ENCODE peak calls at places on chromosomes 2 and 18, in seven cellular contexts. L is body of pancreas, W is glutamatergic neuron, G is left ventricle myocardium inferior, A is astrocyte of the cerebellum, S is mucosa of descending colon, D is Panc1. O is an unnamed sample.

GRCh38 chr18:2905802-2906521 is 59.2 kb downstream of the EMILIN2 start:
- DNase-seq in L (peak), W (peak), G (peak), A (no peak), S (peak), D (no peak), O (no peak)

GRCh38 chr18:26566874-26567273 is 18.5 kb upstream of the KCTD1 start:
- DNase-seq in L (no peak), W (no peak), G (no peak), A (no peak), S (no peak), D (no peak), O (no peak)

GRCh38 chr2:64344999-64345576 is 108.9 kb upstream of the LGALSL start:
- DNase-seq in L (no peak), W (no peak), G (no peak), A (no peak), S (no peak), D (no peak), O (no peak)

GRCh38 chr2:55175254-55176093 is 56.6 kb downstream of the CLHC1 start:
- DNase-seq in L (no peak), W (no peak), G (no peak), A (peak), S (no peak), D (peak), O (no peak)

GRCh38 chr18:39802648-39803229 is 2152.3 kb upstream of the PIK3C3 start:
- DNase-seq in L (no peak), W (no peak), G (no peak), A (no peak), S (no peak), D (no peak), O (no peak)

GRCh38 chr2:3172265-3172935 is 205.2 kb downstream of the EIPR1 start:
- DNase-seq in L (peak), W (no peak), G (no peak), A (no peak), S (no peak), D (no peak), O (no peak)

GRCh38 chr2:60633615-60634014 is 80.2 kb upstream of the BCL11A start:
- DNase-seq in L (no peak), W (no peak), G (no peak), A (no peak), S (no peak), D (no peak), O (no peak)

GRCh38 chr18:24022141-24022540 is 7.6 kb downstream of the TTC39C start:
- DNase-seq in L (no peak), W (no peak), G (no peak), A (peak), S (no peak), D (no peak), O (no peak)

GRCh38 chr18:69968073-69968472 is 20.4 kb upstream of the CD226 start:
- DNase-seq in L (no peak), W (no peak), G (no peak), A (no peak), S (no peak), D (no peak), O (no peak)

GRCh38 chr2:171159326-171160118 is 1.2 kb downstream of the TLK1 start:
- DNase-seq in L (peak), W (peak), G (peak), A (peak), S (peak), D (peak), O (peak)

GRCh38 chr2:127070221-127070620 is 36.7 kb downstream of the BIN1 start:
- DNase-seq in L (no peak), W (no peak), G (no peak), A (no peak), S (no peak), D (no peak), O (no peak)

GRCh38 chr18:8957731-8958130 is 144.8 kb upstream of the NDUFV2 start:
- DNase-seq in L (no peak), W (no peak), G (no peak), A (no peak), S (no peak), D (no peak), O (no peak)

GRCh38 chr2:121565389-121566250 is 34.9 kb downstream of the RNU4ATAC start:
- DNase-seq in L (no peak), W (no peak), G (no peak), A (no peak), S (no peak), D (no peak), O (no peak)

GRCh38 chr2:72954376-72955187 is 37.3 kb downstream of the EMX1 start:
- DNase-seq in L (no peak), W (no peak), G (no peak), A (no peak), S (peak), D (no peak), O (no peak)

GRCh38 chr2:10159086-10159485 is 36.5 kb downstream of the RRM2 start:
- DNase-seq in L (no peak), W (no peak), G (no peak), A (no peak), S (no peak), D (no peak), O (no peak)

GRCh38 chr2:147865560-147865959 is 20.7 kb downstream of the ACVR2A start:
- DNase-seq in L (no peak), W (no peak), G (no peak), A (no peak), S (no peak), D (no peak), O (no peak)

GRCh38 chr2:65064728-65065552 is 8.7 kb downstream of the CEP68 start:
- DNase-seq in L (peak), W (peak), G (peak), A (peak), S (no peak), D (no peak), O (no peak)

GRCh38 chr18:10057808-10058791 is 144.3 kb downstream of the VAPA start:
- DNase-seq in L (no peak), W (no peak), G (no peak), A (peak), S (no peak), D (no peak), O (no peak)

GRCh38 chr18:55384551-55385275 is 203.3 kb downstream of the TCF4 start:
- DNase-seq in L (peak), W (peak), G (no peak), A (no peak), S (no peak), D (no peak), O (no peak)

GRCh38 chr2:180776924-180777323 is 203.5 kb upstream of the UBE2E3 start:
- DNase-seq in L (no peak), W (no peak), G (no peak), A (peak), S (no peak), D (no peak), O (no peak)

GRCh38 chr2:55144922-55145820 is 86.9 kb downstream of the CLHC1 start:
- DNase-seq in L (no peak), W (no peak), G (no peak), A (no peak), S (no peak), D (no peak), O (no peak)

GRCh38 chr2:185127412-185127811 is 529.1 kb downstream of the ZNF804A start:
- DNase-seq in L (no peak), W (no peak), G (no peak), A (no peak), S (no peak), D (no peak), O (no peak)

GRCh38 chr2:127622561-127623387 is 23.2 kb upstream of the GPR17 start:
- DNase-seq in L (peak), W (no peak), G (no peak), A (no peak), S (no peak), D (no peak), O (no peak)

GRCh38 chr2:64463784-64464183 is 9.8 kb downstream of the LGALSL start:
- DNase-seq in L (no peak), W (no peak), G (no peak), A (peak), S (no peak), D (no peak), O (no peak)

GRCh38 chr2:25362564-25363145 is 20.9 kb upstream of the DNMT3A start:
- DNase-seq in L (peak), W (no peak), G (no peak), A (no peak), S (peak), D (no peak), O (no peak)

GRCh38 chr18:10062292-10062940 is 148.6 kb downstream of the VAPA start:
- DNase-seq in L (no peak), W (no peak), G (no peak), A (no peak), S (no peak), D (no peak), O (no peak)

GRCh38 chr2:46320141-46320567 is 22.9 kb downstream of the EPAS1 start:
- DNase-seq in L (peak), W (no peak), G (no peak), A (no peak), S (no peak), D (no peak), O (no peak)

GRCh38 chr2:34474646-34475045 is 875.5 kb upstream of the FAM98A start:
- DNase-seq in L (no peak), W (no peak), G (no peak), A (no peak), S (no peak), D (no peak), O (no peak)

GRCh38 chr2:137467246-137467862 is 496.9 kb upstream of the HNMT start:
- DNase-seq in L (peak), W (peak), G (no peak), A (peak), S (no peak), D (peak), O (no peak)

GRCh38 chr2:189236066-189236465 is 56.5 kb upstream of the COL5A2 start:
- DNase-seq in L (no peak), W (no peak), G (no peak), A (no peak), S (no peak), D (no peak), O (no peak)

GRCh38 chr2:213017404-213017803 is 134.0 kb downstream of the IKZF2 start:
- DNase-seq in L (no peak), W (no peak), G (no peak), A (no peak), S (no peak), D (no peak), O (no peak)

DNA sequence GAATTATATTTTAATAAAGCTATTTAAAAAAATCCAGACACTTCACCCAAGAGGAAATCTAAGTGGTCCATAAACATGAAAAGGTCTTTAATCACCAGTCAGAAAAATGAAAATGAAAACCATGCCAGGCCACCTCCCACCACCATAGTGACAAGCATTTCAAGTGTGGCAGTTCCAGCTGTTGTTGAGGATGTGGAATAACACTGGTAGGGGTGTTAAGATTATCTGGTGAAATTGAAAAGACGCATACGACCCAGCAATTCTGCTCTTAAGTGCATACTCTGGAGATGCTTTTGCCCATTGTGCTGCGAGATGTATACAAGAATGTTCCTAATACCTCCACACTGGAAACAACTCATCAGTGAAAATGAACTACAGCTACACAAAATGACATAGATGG is 82.2 kb downstream of the MSH2 start:
- DNase-seq in L (no peak), W (no peak), G (no peak), A (no peak), S (no peak), D (no peak), O (no peak)
- TF ChIP-seq CTCF in L (no peak), W (no peak), G (no peak), A (no peak), S (no peak), D (no peak), O (no peak)

GRCh38 chr2:1887915-1888314 is 143.6 kb upstream of the PXDN start:
- DNase-seq in L (no peak), W (no peak), G (no peak), A (no peak), S (no peak), D (no peak), O (no peak)
- TF ChIP-seq CTCF in L (peak), W (peak), G (peak), A (peak), S (no peak), D (peak), O (peak)

GRCh38 chr2:8133331-8133730 is 548.5 kb upstream of the ID2 start:
- DNase-seq in L (no peak), W (no peak), G (no peak), A (no peak), S (no peak), D (no peak), O (no peak)
- TF ChIP-seq CTCF in L (no peak), W (no peak), G (no peak), A (no peak), S (no peak), D (peak), O (peak)

DNA sequence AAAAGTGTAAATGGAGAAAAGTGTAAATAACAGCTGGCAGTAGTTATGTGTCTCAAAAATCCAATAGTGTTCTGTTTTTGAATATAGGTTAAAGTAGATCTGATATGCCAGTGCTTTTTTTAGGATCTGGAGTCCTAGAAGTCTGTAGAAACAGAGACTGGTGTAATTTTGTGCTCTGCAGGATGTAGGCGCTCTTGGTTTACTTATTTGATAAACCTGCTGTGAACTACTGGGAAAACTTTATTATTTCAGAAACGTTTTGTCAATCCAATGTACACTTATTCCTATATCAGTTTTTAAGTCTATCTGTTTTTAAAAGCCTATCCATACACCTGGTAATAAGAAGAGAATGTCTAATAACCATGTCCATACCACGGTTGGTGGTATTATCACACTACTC is 530.8 kb upstream of the ZNF804A start:
- DNase-seq in L (peak), W (no peak), G (no peak), A (no peak), S (no peak), D (no peak), O (no peak)
- TF ChIP-seq CTCF in L (peak), W (no peak), G (no peak), A (no peak), S (no peak), D (peak), O (no peak)

DNA sequence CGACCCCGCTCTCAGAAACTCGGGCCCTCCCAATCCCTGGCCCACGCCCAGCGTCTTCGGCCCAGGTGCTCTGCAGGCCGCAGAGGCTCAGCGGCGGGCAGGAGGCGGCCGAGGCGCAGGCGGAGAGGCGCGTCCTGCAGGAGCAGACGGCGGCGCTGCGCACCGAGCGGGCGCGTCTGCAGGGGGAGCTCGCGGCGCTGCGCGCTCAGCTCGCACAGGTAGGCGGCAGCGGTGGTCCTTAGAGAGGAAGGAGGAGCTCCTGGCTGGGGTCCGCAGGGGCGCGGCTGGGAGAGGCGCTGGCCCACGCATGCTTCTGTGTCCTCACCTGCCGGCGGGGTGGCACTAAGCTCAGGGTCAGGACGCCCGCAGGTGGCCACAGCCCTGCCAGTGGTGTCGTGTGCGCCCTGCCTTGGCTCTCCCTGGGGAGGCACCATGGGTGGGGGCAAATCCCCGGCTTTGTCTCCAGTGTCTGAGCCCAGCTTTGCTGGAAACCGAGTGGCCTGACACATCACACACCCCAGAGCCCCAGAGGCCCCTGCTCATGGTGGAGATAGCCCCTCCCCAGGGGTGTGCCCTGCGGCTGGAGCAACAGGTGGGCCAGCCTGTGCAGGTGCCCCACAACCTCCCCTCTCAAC is 14.9 kb upstream of the SNED1 start:
- DNase-seq in L (peak), W (peak), G (peak), A (no peak), S (peak), D (no peak), O (no peak)
- TF ChIP-seq CTCF in L (peak), W (peak), G (peak), A (peak), S (peak), D (peak), O (peak)

GRCh38 chr2:133843551-133843950 is 275.3 kb upstream of the NCKAP5 start:
- DNase-seq in L (no peak), W (peak), G (no peak), A (no peak), S (no peak), D (no peak), O (no peak)

GRCh38 chr2:133843091-133843490 is 274.8 kb upstream of the NCKAP5 start:
- DNase-seq in L (no peak), W (no peak), G (no peak), A (no peak), S (no peak), D (no peak), O (no peak)

GRCh38 chr2:133841905-133842304 is 273.6 kb upstream of the NCKAP5 start:
- DNase-seq in L (no peak), W (no peak), G (no peak), A (peak), S (no peak), D (no peak), O (no peak)

GRCh38 chr2:133846476-133846875 is 278.2 kb upstream of the NCKAP5 start:
- DNase-seq in L (no peak), W (no peak), G (no peak), A (no peak), S (no peak), D (no peak), O (no peak)

GRCh38 chr2:133844214-133844892 is 276.1 kb upstream of the NCKAP5 start:
- DNase-seq in L (peak), W (peak), G (peak), A (peak), S (no peak), D (peak), O (peak)
- TF ChIP-seq CTCF in L (peak), W (peak), G (peak), A (peak), S (peak), D (peak), O (peak)

GRCh38 chr2:135844285-135844985 is 7.5 kb upstream of the LCT start:
- DNase-seq in L (no peak), W (no peak), G (no peak), A (no peak), S (no peak), D (no peak), O (no peak)

GRCh38 chr2:135843671-135844070 is 6.7 kb upstream of the LCT start:
- DNase-seq in L (no peak), W (no peak), G (no peak), A (no peak), S (no peak), D (no peak), O (no peak)

GRCh38 chr2:135849087-135849486 is 12.1 kb upstream of the LCT start:
- DNase-seq in L (no peak), W (no peak), G (no peak), A (no peak), S (no peak), D (no peak), O (no peak)

GRCh38 chr2:135845997-135846396 is 9.0 kb upstream of the LCT start:
- DNase-seq in L (no peak), W (no peak), G (no peak), A (no peak), S (no peak), D (no peak), O (no peak)

DNA sequence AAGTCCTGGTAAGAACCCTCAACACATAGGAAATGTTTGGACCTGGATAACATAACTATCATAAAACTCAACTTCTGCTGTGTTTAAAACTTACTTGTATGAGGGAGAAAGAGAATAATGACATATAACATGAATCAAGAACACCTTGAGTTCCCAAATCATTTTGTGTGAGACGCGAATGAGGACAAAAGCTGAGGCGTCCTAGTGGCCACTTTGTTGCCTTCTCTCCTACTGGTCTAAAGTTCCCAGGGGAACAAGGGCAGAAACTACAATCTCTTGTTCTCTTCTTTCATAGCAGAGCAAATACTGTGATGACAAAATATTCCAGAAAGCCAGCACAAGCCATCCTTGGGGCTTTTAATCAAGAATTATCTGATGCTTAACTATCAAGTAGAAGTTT is 8.3 kb upstream of the LCT start:
- DNase-seq in L (no peak), W (no peak), G (no peak), A (no peak), S (no peak), D (no peak), O (no peak)
- TF ChIP-seq CTCF in L (no peak), W (peak), G (no peak), A (no peak), S (no peak), D (peak), O (peak)

DNA sequence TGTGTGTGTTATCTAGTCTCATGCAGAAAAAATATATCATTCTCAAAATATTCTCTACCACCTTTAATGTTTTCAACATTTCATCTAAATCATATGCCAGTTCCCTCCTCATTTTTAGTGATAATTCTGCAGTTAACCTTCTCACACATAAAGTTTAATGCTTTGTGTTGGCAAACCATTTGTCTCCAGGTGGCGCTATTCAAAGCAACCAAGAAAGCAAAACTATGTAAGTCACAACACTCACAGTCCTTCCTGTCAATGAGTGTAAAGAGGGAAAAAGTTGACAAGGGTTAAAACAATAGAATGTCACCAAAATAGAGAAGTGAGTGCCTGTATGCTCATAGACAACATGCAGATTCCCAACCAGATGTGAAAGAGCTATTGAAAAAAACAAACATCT is 961.6 kb upstream of the LRRTM1 start:
- DNase-seq in L (no peak), W (no peak), G (no peak), A (no peak), S (no peak), D (no peak), O (no peak)
- TF ChIP-seq CTCF in L (no peak), W (peak), G (no peak), A (peak), S (no peak), D (peak), O (peak)

O was measured in type B pancreatic cell.